ENCODE peak calls at places on chromosomes 5 and 9, in six cellular contexts. One of them, this sample, is unnamed.

GRCh38 chr9:129174102-129174723 is 3.8 kb downstream of the IER5L start:
- DNase-seq in A673: peak
- DNase-seq in neural progenitor cell: peak
- DNase-seq in upper lobe of left lung: peak
- DNase-seq in neural crest cell: peak
- DNase-seq in epithelial cell of esophagus: peak
- DNase-seq in this sample: peak

GRCh38 chr9:129306318-129306973 is 128.4 kb upstream of the IER5L start:
- DNase-seq in neural crest cell: no peak
- DNase-seq in neural progenitor cell: no peak
- DNase-seq in A673: no peak
- DNase-seq in epithelial cell of esophagus: no peak
- DNase-seq in upper lobe of left lung: peak
- DNase-seq in this sample: no peak

GRCh38 chr5:156431956-156432829 is 105.2 kb downstream of the SGCD start:
- DNase-seq in neural crest cell: no peak
- DNase-seq in A673: no peak
- DNase-seq in neural progenitor cell: no peak
- DNase-seq in epithelial cell of esophagus: no peak
- DNase-seq in upper lobe of left lung: no peak
- DNase-seq in this sample: no peak

GRCh38 chr5:122352331-122352730 is 40.3 kb downstream of the SNCAIP start:
- DNase-seq in upper lobe of left lung: no peak
- DNase-seq in epithelial cell of esophagus: peak
- DNase-seq in neural progenitor cell: no peak
- DNase-seq in A673: no peak
- DNase-seq in neural crest cell: no peak
- DNase-seq in this sample: no peak

GRCh38 chr9:2465921-2466460 is 155.6 kb upstream of the VLDLR start:
- DNase-seq in neural crest cell: no peak
- DNase-seq in epithelial cell of esophagus: peak
- DNase-seq in A673: no peak
- DNase-seq in upper lobe of left lung: no peak
- DNase-seq in neural progenitor cell: no peak
- DNase-seq in this sample: no peak

GRCh38 chr9:136255166-136255538 is 9.5 kb upstream of the QSOX2 start:
- DNase-seq in neural progenitor cell: no peak
- DNase-seq in A673: peak
- DNase-seq in epithelial cell of esophagus: peak
- DNase-seq in neural crest cell: no peak
- DNase-seq in upper lobe of left lung: no peak
- DNase-seq in this sample: no peak

GRCh38 chr5:102591650-102592049 is 92.8 kb upstream of the SLCO6A1 start:
- DNase-seq in neural crest cell: no peak
- DNase-seq in epithelial cell of esophagus: peak
- DNase-seq in upper lobe of left lung: no peak
- DNase-seq in neural progenitor cell: no peak
- DNase-seq in A673: no peak
- DNase-seq in this sample: no peak

GRCh38 chr5:76376141-76376900 is 26.8 kb upstream of the IQGAP2 start:
- DNase-seq in neural progenitor cell: no peak
- DNase-seq in neural crest cell: no peak
- DNase-seq in epithelial cell of esophagus: peak
- DNase-seq in upper lobe of left lung: no peak
- DNase-seq in A673: no peak
- DNase-seq in this sample: no peak

GRCh38 chr5:116881921-116882531 is 307.4 kb upstream of the SEMA6A start:
- DNase-seq in neural crest cell: no peak
- DNase-seq in epithelial cell of esophagus: no peak
- DNase-seq in neural progenitor cell: no peak
- DNase-seq in upper lobe of left lung: peak
- DNase-seq in A673: no peak
- DNase-seq in this sample: no peak

GRCh38 chr5:38423536-38424178 is 132.8 kb downstream of the LIFR start:
- DNase-seq in neural progenitor cell: no peak
- DNase-seq in A673: no peak
- DNase-seq in upper lobe of left lung: no peak
- DNase-seq in neural crest cell: no peak
- DNase-seq in epithelial cell of esophagus: no peak
- DNase-seq in this sample: no peak

GRCh38 chr9:28868224-28868623 is 1294.9 kb upstream of the C9orf72 start:
- DNase-seq in A673: no peak
- DNase-seq in upper lobe of left lung: no peak
- DNase-seq in epithelial cell of esophagus: no peak
- DNase-seq in neural progenitor cell: no peak
- DNase-seq in neural crest cell: no peak
- DNase-seq in this sample: no peak

GRCh38 chr5:72242796-72243475 is 77.1 kb downstream of the MRPS27 start:
- DNase-seq in neural progenitor cell: peak
- DNase-seq in neural crest cell: peak
- DNase-seq in epithelial cell of esophagus: no peak
- DNase-seq in A673: no peak
- DNase-seq in upper lobe of left lung: no peak
- DNase-seq in this sample: peak

GRCh38 chr9:115694014-115694413 is 459.6 kb upstream of the PAPPA start:
- DNase-seq in epithelial cell of esophagus: peak
- DNase-seq in upper lobe of left lung: no peak
- DNase-seq in neural progenitor cell: peak
- DNase-seq in neural crest cell: no peak
- DNase-seq in A673: peak
- DNase-seq in this sample: peak

GRCh38 chr5:73374520-73375235 is 73.9 kb downstream of the FOXD1 start:
- DNase-seq in A673: no peak
- DNase-seq in epithelial cell of esophagus: peak
- DNase-seq in neural crest cell: no peak
- DNase-seq in upper lobe of left lung: no peak
- DNase-seq in neural progenitor cell: no peak
- DNase-seq in this sample: no peak

GRCh38 chr9:87180361-87180760 is 233.1 kb upstream of the GAS1 start:
- DNase-seq in epithelial cell of esophagus: no peak
- DNase-seq in neural crest cell: no peak
- DNase-seq in upper lobe of left lung: no peak
- DNase-seq in A673: no peak
- DNase-seq in neural progenitor cell: no peak
- DNase-seq in this sample: no peak

GRCh38 chr5:174340221-174340620 is 294.7 kb downstream of the NSG2 start:
- DNase-seq in epithelial cell of esophagus: no peak
- DNase-seq in neural progenitor cell: no peak
- DNase-seq in A673: no peak
- DNase-seq in upper lobe of left lung: no peak
- DNase-seq in neural crest cell: no peak
- DNase-seq in this sample: no peak

GRCh38 chr5:139222346-139222745 is 24.2 kb upstream of the SIL1 start:
- DNase-seq in epithelial cell of esophagus: peak
- DNase-seq in A673: peak
- DNase-seq in upper lobe of left lung: no peak
- DNase-seq in neural crest cell: no peak
- DNase-seq in neural progenitor cell: no peak
- DNase-seq in this sample: no peak

GRCh38 chr9:70600479-70600878 is 186.0 kb upstream of the KLF9 start:
- DNase-seq in epithelial cell of esophagus: peak
- DNase-seq in upper lobe of left lung: peak
- DNase-seq in A673: no peak
- DNase-seq in neural progenitor cell: no peak
- DNase-seq in neural crest cell: no peak
- DNase-seq in this sample: no peak

GRCh38 chr5:135999396-136000139 is 29.2 kb upstream of the TGFBI start:
- DNase-seq in epithelial cell of esophagus: no peak
- DNase-seq in A673: no peak
- DNase-seq in neural progenitor cell: no peak
- DNase-seq in upper lobe of left lung: peak
- DNase-seq in neural crest cell: no peak
- DNase-seq in this sample: peak

GRCh38 chr5:53613036-53613435 is 52.6 kb downstream of the NDUFS4 start:
- DNase-seq in A673: no peak
- DNase-seq in neural progenitor cell: peak
- DNase-seq in neural crest cell: no peak
- DNase-seq in upper lobe of left lung: no peak
- DNase-seq in epithelial cell of esophagus: no peak
- DNase-seq in this sample: no peak

GRCh38 chr9:78685471-78685870 is 388.5 kb downstream of the PSAT1 start:
- DNase-seq in neural crest cell: peak
- DNase-seq in A673: no peak
- DNase-seq in upper lobe of left lung: no peak
- DNase-seq in neural progenitor cell: peak
- DNase-seq in epithelial cell of esophagus: peak
- DNase-seq in this sample: no peak

GRCh38 chr5:18745988-18746615 is 1111.8 kb downstream of the TAF11L14 start:
- DNase-seq in upper lobe of left lung: no peak
- DNase-seq in epithelial cell of esophagus: no peak
- DNase-seq in neural progenitor cell: no peak
- DNase-seq in A673: no peak
- DNase-seq in neural crest cell: no peak
- DNase-seq in this sample: no peak

GRCh38 chr9:95076696-95077052 is 240.8 kb downstream of the FANCC start:
- DNase-seq in neural crest cell: no peak
- DNase-seq in upper lobe of left lung: no peak
- DNase-seq in epithelial cell of esophagus: no peak
- DNase-seq in A673: no peak
- DNase-seq in neural progenitor cell: no peak
- DNase-seq in this sample: no peak

GRCh38 chr9:89312154-89312616 is 1.2 kb downstream of the CKS2 start:
- DNase-seq in upper lobe of left lung: no peak
- DNase-seq in epithelial cell of esophagus: peak
- DNase-seq in A673: peak
- DNase-seq in neural crest cell: no peak
- DNase-seq in neural progenitor cell: peak
- DNase-seq in this sample: no peak

GRCh38 chr5:62466228-62466627 is 53.7 kb downstream of the IPO11 start:
- DNase-seq in A673: no peak
- DNase-seq in epithelial cell of esophagus: no peak
- DNase-seq in neural progenitor cell: no peak
- DNase-seq in upper lobe of left lung: no peak
- DNase-seq in neural crest cell: no peak
- DNase-seq in this sample: no peak

GRCh38 chr9:7802666-7803065 is 3.1 kb upstream of the DMAC1 start:
- DNase-seq in epithelial cell of esophagus: peak
- DNase-seq in neural progenitor cell: no peak
- DNase-seq in neural crest cell: no peak
- DNase-seq in A673: no peak
- DNase-seq in upper lobe of left lung: no peak
- DNase-seq in this sample: no peak

GRCh38 chr9:36345103-36345846 is 54.8 kb downstream of the RNF38 start:
- DNase-seq in neural progenitor cell: peak
- DNase-seq in A673: peak
- DNase-seq in neural crest cell: no peak
- DNase-seq in upper lobe of left lung: no peak
- DNase-seq in epithelial cell of esophagus: no peak
- DNase-seq in this sample: no peak
- TF ChIP-seq CTCF in neural progenitor cell: peak
- TF ChIP-seq CTCF in A673: peak
- TF ChIP-seq CTCF in neural crest cell: peak
- TF ChIP-seq CTCF in upper lobe of left lung: no peak
- TF ChIP-seq CTCF in epithelial cell of esophagus: no peak
- TF ChIP-seq CTCF in this sample: no peak

DNA sequence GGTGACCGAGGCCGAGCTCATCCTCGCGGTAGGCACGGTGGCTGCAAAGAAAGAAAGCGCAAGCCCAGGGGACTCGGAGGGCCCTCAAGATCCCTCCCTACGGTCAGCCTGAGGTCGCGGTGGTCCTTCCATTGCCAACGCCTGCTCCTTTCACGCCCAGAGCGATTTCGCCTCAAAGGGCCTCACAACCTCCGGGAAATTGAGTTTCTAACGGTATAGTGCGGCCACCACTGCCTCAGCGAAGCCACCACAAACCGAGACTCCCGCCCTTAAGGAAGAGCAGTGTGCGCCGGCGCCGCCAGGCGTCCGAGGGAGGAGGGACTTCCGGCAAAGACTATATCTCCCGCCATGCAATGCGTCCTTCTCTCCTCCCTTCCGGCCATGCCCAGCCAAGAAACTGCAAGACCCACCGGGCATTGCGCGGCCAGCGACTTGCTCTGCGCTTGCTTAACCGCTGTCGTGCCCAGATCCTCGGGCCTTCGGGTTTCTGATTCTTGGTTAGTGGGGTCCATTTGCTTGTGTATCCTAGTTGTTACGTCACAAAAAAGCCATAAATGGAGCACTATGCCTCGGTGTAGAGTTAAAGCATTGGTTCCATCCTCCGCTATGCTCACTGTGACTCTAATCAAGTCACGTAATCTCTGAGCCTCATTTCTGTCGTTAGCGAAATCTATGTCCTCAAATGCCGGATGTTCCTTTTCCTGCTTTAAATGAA is at the start of gene HAUS6:
- DNase-seq in epithelial cell of esophagus: peak
- DNase-seq in upper lobe of left lung: peak
- DNase-seq in neural progenitor cell: peak
- DNase-seq in neural crest cell: peak
- DNase-seq in A673: peak
- DNase-seq in this sample: peak
- TF ChIP-seq CTCF in epithelial cell of esophagus: peak
- TF ChIP-seq CTCF in upper lobe of left lung: peak
- TF ChIP-seq CTCF in neural progenitor cell: peak
- TF ChIP-seq CTCF in neural crest cell: peak
- TF ChIP-seq CTCF in A673: no peak
- TF ChIP-seq CTCF in this sample: peak

DNA sequence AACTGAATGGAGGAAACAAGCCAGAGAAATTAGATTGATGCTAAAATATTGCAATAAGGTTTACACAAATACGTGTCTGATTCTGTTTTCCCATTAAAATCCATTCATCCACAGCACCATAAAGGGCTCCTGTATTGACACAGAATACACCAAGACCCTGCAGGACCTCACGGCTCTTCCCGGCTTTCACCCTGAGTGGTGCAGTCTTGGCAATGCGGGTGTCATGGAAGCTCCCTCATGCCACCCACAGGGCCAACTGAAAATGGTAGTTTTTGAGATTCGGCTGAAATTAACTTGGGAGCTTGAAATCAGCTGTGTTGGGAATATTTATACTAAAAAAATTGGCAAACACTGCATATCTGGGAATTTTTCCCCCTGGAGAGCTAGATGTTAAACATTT is 17.3 kb upstream of the EXOC3 start:
- DNase-seq in A673: peak
- DNase-seq in neural crest cell: no peak
- DNase-seq in upper lobe of left lung: no peak
- DNase-seq in epithelial cell of esophagus: no peak
- DNase-seq in neural progenitor cell: no peak
- DNase-seq in this sample: no peak
- TF ChIP-seq CTCF in A673: peak
- TF ChIP-seq CTCF in neural crest cell: no peak
- TF ChIP-seq CTCF in upper lobe of left lung: no peak
- TF ChIP-seq CTCF in epithelial cell of esophagus: peak
- TF ChIP-seq CTCF in neural progenitor cell: peak
- TF ChIP-seq CTCF in this sample: peak

GRCh38 chr5:81524015-81524414 is 130.1 kb upstream of the ACOT12 start:
- DNase-seq in upper lobe of left lung: no peak
- DNase-seq in neural crest cell: no peak
- DNase-seq in A673: no peak
- DNase-seq in neural progenitor cell: peak
- DNase-seq in epithelial cell of esophagus: no peak
- DNase-seq in this sample: no peak
- TF ChIP-seq CTCF in upper lobe of left lung: no peak
- TF ChIP-seq CTCF in neural crest cell: no peak
- TF ChIP-seq CTCF in A673: no peak
- TF ChIP-seq CTCF in neural progenitor cell: no peak
- TF ChIP-seq CTCF in epithelial cell of esophagus: no peak
- TF ChIP-seq CTCF in this sample: no peak

This sample was measured in kidney epithelial cell.